ENCODE peak calls at places on chromosomes 2 and 18, in four cellular contexts. One of them, this sample, is unnamed.

GRCh38 chr2:231463698-231464575 is at the start of gene NCL:
- DNase-seq in neuronal stem cell: peak; percentile 92
- DNase-seq in mesenchymal stem cell: peak; percentile 99
- DNase-seq in H1: no peak
- DNase-seq in this sample: peak; percentile 99

GRCh38 chr18:3826021-3826420 is 376.0 kb downstream of the TGIF1 start:
- DNase-seq in mesenchymal stem cell: no peak
- DNase-seq in neuronal stem cell: no peak
- DNase-seq in H1: no peak
- DNase-seq in this sample: no peak

GRCh38 chr2:158949300-158949699 is 19.1 kb upstream of the TANC1 start:
- DNase-seq in mesenchymal stem cell: no peak
- DNase-seq in H1: no peak
- DNase-seq in neuronal stem cell: no peak
- DNase-seq in this sample: no peak

GRCh38 chr2:181468857-181469256 is 11.7 kb downstream of the ITGA4 start:
- DNase-seq in mesenchymal stem cell: no peak
- DNase-seq in H1: no peak
- DNase-seq in neuronal stem cell: no peak
- DNase-seq in this sample: no peak

GRCh38 chr2:174312581-174313234 is 22.0 kb upstream of the SP9 start:
- DNase-seq in mesenchymal stem cell: no peak
- DNase-seq in neuronal stem cell: no peak
- DNase-seq in H1: no peak
- DNase-seq in this sample: peak; percentile 13

GRCh38 chr2:174021056-174021656 is 56.0 kb upstream of the SP3 start:
- DNase-seq in mesenchymal stem cell: no peak
- DNase-seq in H1: peak; percentile 39
- DNase-seq in neuronal stem cell: no peak
- DNase-seq in this sample: no peak

GRCh38 chr18:63819780-63820179 is 44.6 kb downstream of the SERPINB7 start:
- DNase-seq in H1: no peak
- DNase-seq in mesenchymal stem cell: no peak
- DNase-seq in neuronal stem cell: no peak
- DNase-seq in this sample: no peak

GRCh38 chr2:27724905-27725693 is 46.4 kb upstream of the MRPL33 start:
- DNase-seq in mesenchymal stem cell: peak; percentile 49
- DNase-seq in neuronal stem cell: no peak
- DNase-seq in H1: no peak
- DNase-seq in this sample: peak; percentile 36

GRCh38 chr2:234320098-234320497 is 176.8 kb downstream of the ARL4C start:
- DNase-seq in mesenchymal stem cell: no peak
- DNase-seq in H1: no peak
- DNase-seq in neuronal stem cell: no peak
- DNase-seq in this sample: no peak

GRCh38 chr2:1518501-1518821 is 105.2 kb downstream of the TPO start:
- DNase-seq in mesenchymal stem cell: no peak
- DNase-seq in neuronal stem cell: no peak
- DNase-seq in H1: no peak
- DNase-seq in this sample: no peak

GRCh38 chr2:55421326-55421725 is 1.7 kb upstream of the CCDC88A start:
- DNase-seq in H1: no peak
- DNase-seq in neuronal stem cell: no peak
- DNase-seq in mesenchymal stem cell: no peak
- DNase-seq in this sample: no peak

GRCh38 chr2:55419514-55420243 is at the start of gene CCDC88A:
- DNase-seq in neuronal stem cell: peak; percentile 98
- DNase-seq in H1: peak; percentile 98
- DNase-seq in mesenchymal stem cell: peak; percentile 98
- DNase-seq in this sample: peak; percentile 86

GRCh38 chr2:55420901-55421300 is 1.2 kb upstream of the CCDC88A start:
- DNase-seq in neuronal stem cell: no peak
- DNase-seq in H1: no peak
- DNase-seq in mesenchymal stem cell: no peak
- DNase-seq in this sample: no peak

GRCh38 chr2:55419236-55419513 is 481 bp downstream of the CCDC88A start:
- DNase-seq in H1: no peak
- DNase-seq in neuronal stem cell: no peak
- DNase-seq in mesenchymal stem cell: peak; percentile 62
- DNase-seq in this sample: peak; percentile 30

GRCh38 chr2:55420244-55420713 is 623 bp upstream of the CCDC88A start:
- DNase-seq in neuronal stem cell: no peak
- DNase-seq in H1: no peak
- DNase-seq in mesenchymal stem cell: no peak
- DNase-seq in this sample: peak; percentile 9
- H3K18ac ChIP-seq in neuronal stem cell: no peak overlapping the region
- H3K18ac ChIP-seq in H1: peak overlapping the region; percentile 71
- H3K18ac ChIP-seq in mesenchymal stem cell: no peak overlapping the region
- H3K18ac ChIP-seq in this sample: no peak overlapping the region

GRCh38 chr18:25235648-25236047 is 116.3 kb downstream of the ZNF521 start:
- DNase-seq in mesenchymal stem cell: no peak
- DNase-seq in H1: no peak
- DNase-seq in neuronal stem cell: no peak
- DNase-seq in this sample: no peak

GRCh38 chr18:25233582-25234362 is 118.2 kb downstream of the ZNF521 start:
- DNase-seq in neuronal stem cell: no peak
- DNase-seq in H1: no peak
- DNase-seq in mesenchymal stem cell: peak; percentile 84
- DNase-seq in this sample: peak; percentile 6

GRCh38 chr18:25234740-25235345 is 117.1 kb downstream of the ZNF521 start:
- DNase-seq in H1: no peak
- DNase-seq in mesenchymal stem cell: no peak
- DNase-seq in neuronal stem cell: no peak
- DNase-seq in this sample: no peak

GRCh38 chr18:25236736-25237135 is 115.2 kb downstream of the ZNF521 start:
- DNase-seq in neuronal stem cell: no peak
- DNase-seq in mesenchymal stem cell: no peak
- DNase-seq in H1: no peak
- DNase-seq in this sample: no peak

GRCh38 chr18:25234363-25234639 is 117.7 kb downstream of the ZNF521 start:
- DNase-seq in H1: no peak
- DNase-seq in neuronal stem cell: no peak
- DNase-seq in mesenchymal stem cell: no peak
- DNase-seq in this sample: no peak
- H3K4me2 ChIP-seq in H1: no peak overlapping the region
- H3K4me2 ChIP-seq in neuronal stem cell: no peak overlapping the region
- H3K4me2 ChIP-seq in mesenchymal stem cell: no peak overlapping the region
- H3K4me2 ChIP-seq in this sample: no peak overlapping the region

GRCh38 chr18:10923671-10924070 is 225.7 kb downstream of the PIEZO2 start:
- DNase-seq in H1: no peak
- DNase-seq in mesenchymal stem cell: peak; percentile 50
- DNase-seq in neuronal stem cell: no peak
- DNase-seq in this sample: no peak
- H3K18ac ChIP-seq in H1: no peak overlapping the region
- H3K18ac ChIP-seq in mesenchymal stem cell: peak overlapping the region; percentile 70
- H3K18ac ChIP-seq in neuronal stem cell: no peak overlapping the region
- H3K18ac ChIP-seq in this sample: no peak overlapping the region

DNA sequence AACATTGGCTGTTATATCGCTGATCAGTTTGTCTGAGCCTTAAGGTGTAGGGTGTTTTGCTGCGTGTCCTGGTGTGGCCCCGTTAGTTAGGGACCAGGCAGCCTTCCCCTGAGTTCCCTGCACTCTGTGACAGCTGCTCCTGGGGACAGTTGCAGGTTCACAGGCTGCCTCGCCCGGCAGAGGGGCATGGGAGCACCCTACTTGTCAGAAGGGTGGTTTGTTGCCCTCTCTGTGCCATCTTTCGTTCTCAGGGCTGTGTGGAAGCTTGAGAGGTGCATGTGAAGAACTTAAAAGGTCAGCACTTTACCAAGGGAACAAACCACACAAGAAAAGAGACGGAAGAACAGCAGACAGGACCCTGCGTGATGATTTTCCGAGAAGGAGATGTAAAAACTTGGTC is 159.6 kb downstream of the LDLRAD4 start:
- DNase-seq in mesenchymal stem cell: no peak
- DNase-seq in H1: no peak
- DNase-seq in neuronal stem cell: no peak
- DNase-seq in this sample: no peak
- H3K4me2 ChIP-seq in mesenchymal stem cell: no peak overlapping the region
- H3K4me2 ChIP-seq in H1: no peak overlapping the region
- H3K4me2 ChIP-seq in neuronal stem cell: no peak overlapping the region
- H3K4me2 ChIP-seq in this sample: no peak overlapping the region

GRCh38 chr2:44233450-44234128 is 41.7 kb upstream of the SLC3A1 start:
- DNase-seq in neuronal stem cell: peak; percentile 18
- DNase-seq in H1: no peak
- DNase-seq in mesenchymal stem cell: peak; percentile 79
- DNase-seq in this sample: no peak
- H3K18ac ChIP-seq in neuronal stem cell: no peak overlapping the region
- H3K18ac ChIP-seq in H1: no peak overlapping the region
- H3K18ac ChIP-seq in mesenchymal stem cell: no peak overlapping the region
- H3K18ac ChIP-seq in this sample: no peak overlapping the region

This sample was measured in trophoblast cell.